ENCODE peak calls at places on chromosomes 11 and 22, in four cellular contexts. W is HAP-1, O is sigmoid colon, J is epithelial cell of esophagus. T is an unnamed sample.

GRCh38 chr22:27238935-27239510 is 562.5 kb downstream of the MN1 start:
- DNase-seq in W (no peak), O (peak), J (peak), T (no peak)

GRCh38 chr11:122656631-122657101 is 1.1 kb downstream of the UBASH3B start:
- DNase-seq in W (peak), O (peak), J (peak), T (no peak)

GRCh38 chr22:44574581-44575343 is 76.7 kb upstream of the RTL6 start:
- DNase-seq in W (no peak), O (peak), J (no peak), T (no peak)

GRCh38 chr22:46737105-46737975 is 712 bp downstream of the CERK start:
- DNase-seq in W (peak), O (no peak), J (peak), T (peak)

GRCh38 chr11:19279455-19279854 is 38.7 kb upstream of the E2F8 start:
- DNase-seq in W (no peak), O (no peak), J (no peak), T (no peak)

GRCh38 chr11:122172352-122173073 is 56.5 kb upstream of the BLID start:
- DNase-seq in W (no peak), O (no peak), J (no peak), T (no peak)

GRCh38 chr11:9787981-9788521 is 124.2 kb downstream of the SWAP70 start:
- DNase-seq in W (no peak), O (peak), J (no peak), T (no peak)

GRCh38 chr22:39414377-39414776 is 14.8 kb downstream of the TAB1 start:
- DNase-seq in W (no peak), O (no peak), J (peak), T (no peak)

GRCh38 chr11:31106963-31107576 is 262.5 kb downstream of the DCDC1 start:
- DNase-seq in W (peak), O (no peak), J (peak), T (peak)

GRCh38 chr22:29702931-29703594 is 16.7 kb upstream of the CABP7 start:
- DNase-seq in W (no peak), O (no peak), J (no peak), T (no peak)

GRCh38 chr11:126581871-126582270 is 226.4 kb downstream of the ST3GAL4 start:
- DNase-seq in W (no peak), O (no peak), J (no peak), T (no peak)

GRCh38 chr11:111935331-111936044 is 1.7 kb upstream of the DIXDC1 start:
- DNase-seq in W (no peak), O (no peak), J (no peak), T (no peak)

GRCh38 chr11:129384415-129384814 is 8.8 kb downstream of the BARX2 start:
- DNase-seq in W (no peak), O (no peak), J (no peak), T (no peak)

GRCh38 chr11:64384981-64385952 is 26.3 kb downstream of the RPS6KA4 start:
- DNase-seq in W (no peak), O (no peak), J (no peak), T (no peak)

GRCh38 chr11:72781063-72781312 is 12.9 kb downstream of the STARD10 start:
- DNase-seq in W (no peak), O (no peak), J (peak), T (peak)

GRCh38 chr11:46121328-46121723 is at the start of gene PHF21A:
- DNase-seq in W (peak), O (peak), J (peak), T (peak)

GRCh38 chr11:45665206-45665932 is at the start of gene CHST1:
- DNase-seq in W (peak), O (peak), J (peak), T (peak)

GRCh38 chr22:32444068-32444467 is 20.2 kb downstream of the BPIFC start:
- DNase-seq in W (peak), O (no peak), J (peak), T (peak)

GRCh38 chr11:61974766-61975631 is 7.6 kb upstream of the FTH1 start:
- DNase-seq in W (no peak), O (no peak), J (peak), T (peak)

GRCh38 chr22:43488937-43489336 is 77.1 kb downstream of the MPPED1 start:
- DNase-seq in W (no peak), O (no peak), J (no peak), T (no peak)

GRCh38 chr11:128259816-128260215 is 327.5 kb downstream of the ETS1 start:
- DNase-seq in W (no peak), O (no peak), J (no peak), T (no peak)

GRCh38 chr22:19173047-19174035 is 5.2 kb downstream of the SLC25A1 start:
- DNase-seq in W (no peak), O (no peak), J (no peak), T (no peak)

GRCh38 chr11:22207162-22207561 is 14.3 kb downstream of the ANO5 start:
- DNase-seq in W (no peak), O (no peak), J (no peak), T (no peak)

GRCh38 chr22:23275751-23276150 is 95.4 kb downstream of the BCR start:
- DNase-seq in W (no peak), O (no peak), J (no peak), T (no peak)

GRCh38 chr11:70699294-70700221 is 301.2 kb downstream of the CTTN start:
- DNase-seq in W (no peak), O (no peak), J (no peak), T (peak)

T was measured in DMS53.